ENCODE peak calls at places on chromosomes 6 and 20, in four cellular contexts. L, W, T and F are unnamed samples. For H3K36me3 and H3K4me1, the result is how much of the 10 kb centered on the place peaks cover.

GRCh38 chr6:134177236-134177635 is 124.8 kb upstream of the SLC2A12 start:
- DNase-seq in L (no peak), T (no peak), W (no peak), F (no peak)

GRCh38 chr6:56370127-56370540 is 122.8 kb upstream of the COL21A1 start:
- DNase-seq in L (peak), T (peak), W (peak), F (peak)

GRCh38 chr6:130841128-130841728 is 14.0 kb downstream of the SMLR1 start:
- DNase-seq in T (no peak), W (no peak), L (no peak), F (no peak)

GRCh38 chr6:47071681-47072080 is 29.5 kb upstream of the ADGRF1 start:
- DNase-seq in W (no peak), L (no peak), T (no peak), F (no peak)

GRCh38 chr6:18171861-18172260 is 16.6 kb downstream of the KDM1B start:
- DNase-seq in T (no peak), W (no peak), L (no peak), F (no peak)

GRCh38 chr20:1415667-1416468 is 23.0 kb upstream of the FKBP1A start:
- DNase-seq in T (no peak), W (peak), L (no peak), F (no peak)

GRCh38 chr6:105432797-105433196 is 29.9 kb upstream of the PREP start:
- DNase-seq in W (peak), L (no peak), T (no peak), F (no peak)

GRCh38 chr20:20635006-20635405 is 77.4 kb downstream of the RALGAPA2 start:
- DNase-seq in L (no peak), T (no peak), W (peak), F (no peak)

GRCh38 chr20:46333136-46333991 is 25.1 kb upstream of the CDH22 start:
- DNase-seq in T (no peak), W (no peak), L (no peak), F (no peak)

GRCh38 chr20:7843613-7844012 is 96.6 kb downstream of the HAO1 start:
- DNase-seq in L (no peak), W (peak), T (no peak), F (peak)

GRCh38 chr6:149503276-149503675 is 18.5 kb upstream of the ZC3H12D start:
- DNase-seq in W (no peak), L (no peak), T (no peak), F (no peak)

GRCh38 chr6:149499066-149499465 is 14.3 kb upstream of the ZC3H12D start:
- DNase-seq in W (peak), T (no peak), L (no peak), F (no peak)

GRCh38 chr6:149500085-149500484 is 15.3 kb upstream of the ZC3H12D start:
- DNase-seq in W (no peak), L (no peak), T (no peak), F (no peak)

GRCh38 chr6:149501768-149502167 is 17.0 kb upstream of the ZC3H12D start:
- DNase-seq in W (no peak), T (no peak), L (no peak), F (no peak)

GRCh38 chr6:149501201-149501600 is 16.4 kb upstream of the ZC3H12D start:
- DNase-seq in W (no peak), L (no peak), T (no peak), F (no peak)
- TF ChIP-seq CTCF in W (no peak), L (no peak), T (no peak), F (no peak)

GRCh38 chr6:44132476-44132875 is 5.1 kb downstream of the TMEM63B start:
- DNase-seq in T (peak), L (no peak), W (no peak), F (no peak)

GRCh38 chr6:44133981-44134711 is 6.8 kb downstream of the TMEM63B start:
- DNase-seq in W (no peak), L (no peak), T (no peak), F (no peak)

GRCh38 chr6:44131880-44132279 is 4.5 kb downstream of the TMEM63B start:
- DNase-seq in L (no peak), W (no peak), T (peak), F (no peak)

GRCh38 chr6:44135173-44135748 is 7.9 kb downstream of the TMEM63B start:
- DNase-seq in L (no peak), W (no peak), T (no peak), F (no peak)

DNA sequence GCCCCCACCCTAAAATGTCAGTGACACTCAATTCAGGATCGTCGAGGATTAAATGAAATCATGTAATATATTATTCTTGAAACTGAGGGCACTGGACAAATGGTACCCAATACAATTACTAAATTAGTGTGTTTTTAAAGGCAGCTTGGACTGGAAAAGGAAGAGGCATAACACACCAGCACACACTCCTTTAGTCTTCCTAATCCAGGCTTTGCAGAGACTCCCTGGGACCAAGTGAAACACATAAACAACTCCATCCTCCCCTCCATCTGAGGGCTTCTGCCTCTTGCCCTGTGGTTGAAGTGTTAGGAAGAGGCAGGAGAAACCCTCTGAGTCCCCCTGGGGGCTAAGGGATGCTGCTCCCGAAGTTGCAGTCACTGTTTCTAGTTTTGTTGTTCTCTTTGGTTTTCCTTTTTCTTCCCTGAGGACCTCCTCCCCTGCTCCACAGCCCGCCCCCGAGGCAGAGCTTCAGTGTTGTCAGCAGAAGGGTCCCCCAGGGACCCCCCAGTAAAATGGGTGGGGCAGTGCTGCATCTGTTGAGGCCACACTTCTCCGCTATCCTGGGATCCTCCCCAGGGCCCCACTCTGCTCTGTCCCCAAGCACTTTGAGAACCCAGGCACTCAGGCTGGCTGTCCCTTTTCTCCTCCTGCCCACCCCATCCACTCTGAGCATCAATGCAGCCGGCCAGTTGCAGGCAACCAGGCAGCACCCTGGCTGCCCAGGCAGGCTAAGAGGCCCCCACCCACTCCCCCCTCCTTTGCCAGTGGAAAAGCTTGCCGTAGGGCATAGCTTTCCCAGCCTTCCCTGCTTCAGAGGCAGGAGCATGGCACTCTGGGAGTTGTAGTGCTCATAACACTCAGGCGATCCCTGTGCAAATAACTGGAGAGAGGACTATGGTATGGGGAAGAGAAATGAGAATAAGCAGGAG is 5.9 kb downstream of the TMEM63B start:
- DNase-seq in W (peak), T (peak), L (peak), F (peak)
- H3K36me3 ChIP-seq in W (under half), T (under half), L (under half), F (under half)

GRCh38 chr6:87682310-87682709 is 19.7 kb downstream of the AKIRIN2 start:
- DNase-seq in L (no peak), W (no peak), T (no peak), F (no peak)
- H3K4me1 ChIP-seq in L (under half), W (under half), T (under half), F (under half)

DNA sequence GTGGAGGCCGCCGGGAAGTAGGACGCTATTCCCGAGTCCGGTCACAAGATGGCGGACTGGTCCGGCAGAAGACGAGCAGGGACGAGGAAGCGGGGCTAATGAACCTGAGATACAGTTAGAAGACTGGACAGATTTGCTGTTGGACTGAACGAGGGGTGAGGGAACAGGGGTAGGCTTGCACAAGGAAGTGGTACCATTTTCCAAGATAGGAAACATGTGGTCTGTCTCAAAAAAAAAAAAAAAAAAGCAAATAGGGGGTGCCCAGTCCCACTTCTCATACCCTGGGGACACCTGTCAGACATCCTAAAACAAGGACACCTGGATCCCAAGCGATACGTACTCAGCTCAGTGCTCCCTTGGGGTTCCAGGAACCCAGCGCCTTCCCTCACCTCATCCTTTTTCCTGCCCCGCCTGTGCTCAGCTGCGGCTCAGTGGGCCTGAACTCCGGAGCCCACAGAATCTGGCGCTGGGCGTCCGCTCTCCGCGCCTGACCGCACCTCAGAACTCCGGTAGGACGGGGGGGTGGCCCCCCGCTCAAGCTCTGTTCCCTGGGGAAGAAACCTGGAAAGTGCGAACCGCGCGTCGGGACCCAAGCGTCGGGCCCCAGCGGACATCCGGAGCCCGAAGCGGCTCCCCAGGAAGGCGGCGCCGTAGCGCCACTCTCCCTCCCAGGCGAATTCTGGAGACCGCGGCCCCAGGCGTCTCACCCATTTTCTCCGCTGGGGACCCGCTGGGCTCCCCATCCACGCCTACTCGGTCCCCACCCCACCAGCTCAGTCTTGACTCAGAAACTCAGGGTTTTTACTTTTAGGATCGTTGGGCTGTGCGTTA is at the start of gene LY6G5C:
- DNase-seq in L (peak), T (peak), W (peak), F (peak)
- TF ChIP-seq CTCF in L (peak), T (peak), W (peak), F (peak)

GRCh38 chr6:107917468-107918375 is 40.3 kb downstream of the SEC63 start:
- DNase-seq in T (no peak), W (no peak), L (no peak), F (no peak)
- H3K36me3 ChIP-seq in T (under half), W (under half), L (half or more), F (under half)

GRCh38 chr6:43014434-43014909 is 423 bp downstream of the KLHDC3 start:
- DNase-seq in T (no peak), L (no peak), W (peak), F (no peak)

GRCh38 chr6:43016935-43017334 is 2.9 kb downstream of the KLHDC3 start:
- DNase-seq in T (no peak), L (peak), W (no peak), F (no peak)

GRCh38 chr6:43013843-43014433 is at the start of the genes KLHDC3 and MEA1:
- DNase-seq in W (peak), T (peak), L (peak), F (peak)

GRCh38 chr6:43019152-43019551 is 2.3 kb upstream of the RRP36 start:
- DNase-seq in T (no peak), W (no peak), L (no peak), F (no peak)

DNA sequence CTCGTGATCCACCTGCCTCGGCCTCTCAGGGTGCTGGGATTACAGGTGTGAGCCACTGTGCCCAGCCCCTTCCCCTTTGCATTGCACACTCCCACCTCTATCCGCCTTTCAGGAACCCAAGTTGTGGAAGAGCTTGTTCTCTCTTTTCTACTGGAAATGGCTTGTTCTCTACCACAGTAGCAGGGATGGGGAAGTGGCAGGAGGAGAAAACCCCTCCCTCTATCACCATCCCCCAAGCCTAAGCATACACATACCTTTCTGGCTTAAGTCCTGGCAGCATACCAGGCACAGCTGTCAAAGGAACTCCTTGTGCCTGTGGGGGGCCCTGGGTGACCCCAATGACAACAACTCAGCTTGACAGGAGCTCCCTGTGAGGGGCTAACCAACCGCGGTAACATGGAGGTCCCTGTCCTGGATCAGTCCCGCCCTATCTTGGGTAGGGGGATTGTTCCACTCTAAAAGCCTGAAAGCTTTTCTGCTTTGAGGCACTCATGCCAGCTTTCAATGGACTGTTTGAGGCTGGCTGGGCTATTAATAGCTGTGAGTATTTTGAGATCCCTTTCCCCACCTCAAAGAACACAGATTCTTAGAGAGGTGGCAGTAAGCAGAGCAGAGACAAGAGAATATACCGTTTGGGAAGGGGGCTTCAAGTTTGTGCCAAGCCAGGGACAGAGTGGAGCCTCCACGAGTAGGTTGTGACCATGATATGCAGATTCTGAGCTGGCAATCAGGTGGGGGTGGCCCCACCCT is 2.3 kb downstream of the KLHDC3 start:
- DNase-seq in W (no peak), L (no peak), T (no peak), F (peak)
- H3K4me1 ChIP-seq in W (under half), L (under half), T (under half), F (under half)

GRCh38 chr6:90676516-90676915 is 89.6 kb upstream of the MAP3K7 start:
- DNase-seq in W (no peak), L (no peak), T (no peak), F (no peak)
- TF ChIP-seq CTCF in W (no peak), L (no peak), T (no peak), F (no peak)

DNA sequence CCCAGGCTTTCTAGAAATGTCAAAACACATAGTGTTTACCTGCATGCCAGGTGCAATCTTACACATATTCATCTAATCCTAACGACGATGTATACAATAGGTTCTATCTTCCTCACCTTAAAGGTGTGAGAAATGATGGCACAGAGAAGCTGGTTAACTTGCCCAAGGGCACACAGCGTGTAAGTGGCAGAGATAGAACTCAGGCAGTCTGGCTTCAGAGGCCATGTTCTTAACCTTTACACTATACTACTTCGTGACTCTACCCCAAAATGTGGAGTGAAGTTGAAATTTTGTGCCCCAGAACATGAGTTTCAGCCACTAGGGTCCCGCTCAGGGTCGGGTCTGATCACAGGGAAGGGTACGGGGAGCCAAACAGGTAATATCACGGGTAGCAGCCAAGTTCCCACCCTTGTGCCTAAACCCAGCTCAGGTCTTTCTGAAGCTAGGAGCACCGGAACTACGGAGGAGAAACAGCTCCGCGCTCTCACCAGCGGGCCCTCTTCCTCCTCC is 523 bp downstream of the VPS52 start:
- DNase-seq in T (no peak), W (no peak), L (no peak), F (no peak)
- H3K36me3 ChIP-seq in T (under half), W (half or more), L (half or more), F (under half)